ENCODE peak calls at places on chromosomes 16 and 17, in four cellular contexts. B is kidney, A is WERI-Rb-1, W is tibial artery. S is an unnamed sample.
A peak's percentile ranks its signal among the peaks of the same experiment; 100 is the strongest.

GRCh38 chr16:52827456-52827855 is 225.2 kb downstream of the CHD9NB start:
- DNase-seq in W (no peak), A (no peak), B (no peak), S (no peak)

GRCh38 chr16:69680358-69680757 is 46.0 kb downstream of the NQO1 start:
- DNase-seq in B (no peak), W (no peak), A (no peak), S (no peak)

GRCh38 chr17:16939606-16940115 is 32.3 kb downstream of the TNFRSF13B start:
- DNase-seq in W (no peak), A (no peak), B (peak; percentile 74), S (no peak)

GRCh38 chr16:65842067-65842466 is 524.4 kb upstream of the CDH5 start:
- DNase-seq in W (no peak), A (no peak), B (no peak), S (no peak)

GRCh38 chr16:30541502-30542329 is 7.1 kb upstream of the ZNF747 start:
- DNase-seq in A (no peak), W (no peak), B (no peak), S (no peak)

GRCh38 chr17:16449121-16449570 is 33.8 kb downstream of the TRPV2 start:
- DNase-seq in B (no peak), W (no peak), A (no peak), S (no peak)

GRCh38 chr17:47218896-47219430 is 9.8 kb downstream of the MYL4 start:
- DNase-seq in A (no peak), B (no peak), W (no peak), S (no peak)

GRCh38 chr16:84040823-84041391 is 1.7 kb downstream of the SLC38A8 start:
- DNase-seq in A (no peak), W (no peak), B (peak; percentile 68), S (no peak)

GRCh38 chr17:82963104-82963950 is 116.1 kb upstream of the METRNL start:
- DNase-seq in B (peak; percentile 94), W (peak; percentile 91), A (peak; percentile 86), S (peak; percentile 77)

GRCh38 chr16:86834451-86835035 is 256.2 kb downstream of the FOXL1 start:
- DNase-seq in W (no peak), B (no peak), A (peak; percentile 46), S (no peak)

GRCh38 chr17:28043296-28043695 is 819 bp downstream of the NLK start:
- DNase-seq in A (no peak), B (no peak), W (no peak), S (no peak)

GRCh38 chr16:11056090-11056988 is 112.0 kb downstream of the CLEC16A start:
- DNase-seq in W (no peak), B (no peak), A (no peak), S (no peak)

GRCh38 chr17:19724501-19725420 is 8.4 kb upstream of the SLC47A2 start:
- DNase-seq in B (peak; percentile 87), W (peak; percentile 89), A (no peak), S (peak; percentile 68)

GRCh38 chr17:46180895-46181279 is 12.3 kb downstream of the KANSL1 start:
- DNase-seq in A (no peak), W (no peak), B (no peak), S (no peak)

GRCh38 chr17:7138800-7139381 is 24.3 kb upstream of the ASGR2 start:
- DNase-seq in W (no peak), A (no peak), B (no peak), S (no peak)

GRCh38 chr17:29238133-29238850 is 8.4 kb upstream of the CRYBA1 start:
- DNase-seq in A (no peak), B (no peak), W (no peak), S (no peak)

GRCh38 chr16:7888421-7888820 is 555.8 kb downstream of the RBFOX1 start:
- DNase-seq in W (no peak), B (no peak), A (no peak), S (no peak)

DNA sequence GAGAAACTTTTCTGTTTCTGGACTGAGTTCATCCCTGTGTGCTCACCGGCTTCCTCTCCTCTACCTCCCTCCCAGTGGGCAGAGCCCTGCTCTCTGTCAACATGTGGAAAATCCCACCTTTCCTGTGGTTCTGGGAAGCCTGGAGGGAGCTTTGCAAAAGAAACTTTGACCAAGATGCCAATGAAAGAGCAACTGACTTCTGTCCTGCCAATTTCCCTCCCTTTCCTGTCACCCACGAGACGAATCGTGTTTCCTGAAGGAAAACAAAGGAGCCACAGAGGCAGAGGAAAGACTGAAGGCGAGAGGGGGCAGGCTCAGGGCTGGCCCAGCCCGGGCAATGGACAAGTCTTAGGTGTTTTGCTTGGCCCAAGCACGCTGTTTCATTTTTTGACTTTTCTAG is 82.8 kb downstream of the PLCG2 start:
- DNase-seq in A (no peak), B (peak; percentile 70), W (no peak), S (no peak)
- H3K27ac ChIP-seq in A (no peak overlapping the region), B (peak overlapping the region; percentile 81), W (no peak overlapping the region), S (no peak overlapping the region)

GRCh38 chr17:67993153-67993997 is 2.9 kb downstream of the C17orf58 start:
- DNase-seq in W (peak; percentile 91), A (peak; percentile 88), B (peak; percentile 94), S (peak; percentile 82)

GRCh38 chr17:67993998-67994361 is 2.3 kb downstream of the C17orf58 start:
- DNase-seq in A (no peak), W (no peak), B (no peak), S (no peak)

GRCh38 chr17:67998466-67998865 is 2.2 kb upstream of the C17orf58 start:
- DNase-seq in W (no peak), B (no peak), A (no peak), S (no peak)

GRCh38 chr17:67994827-67995567 is 1.3 kb downstream of the C17orf58 start:
- DNase-seq in W (no peak), A (no peak), B (no peak), S (no peak)

GRCh38 chr17:67995568-67996191 is 589 bp downstream of the C17orf58 start:
- DNase-seq in B (peak; percentile 78), W (no peak), A (no peak), S (no peak)
- TF ChIP-seq CTCF in B (no peak), W (no peak), A (no peak), S (peak; percentile 6)

DNA sequence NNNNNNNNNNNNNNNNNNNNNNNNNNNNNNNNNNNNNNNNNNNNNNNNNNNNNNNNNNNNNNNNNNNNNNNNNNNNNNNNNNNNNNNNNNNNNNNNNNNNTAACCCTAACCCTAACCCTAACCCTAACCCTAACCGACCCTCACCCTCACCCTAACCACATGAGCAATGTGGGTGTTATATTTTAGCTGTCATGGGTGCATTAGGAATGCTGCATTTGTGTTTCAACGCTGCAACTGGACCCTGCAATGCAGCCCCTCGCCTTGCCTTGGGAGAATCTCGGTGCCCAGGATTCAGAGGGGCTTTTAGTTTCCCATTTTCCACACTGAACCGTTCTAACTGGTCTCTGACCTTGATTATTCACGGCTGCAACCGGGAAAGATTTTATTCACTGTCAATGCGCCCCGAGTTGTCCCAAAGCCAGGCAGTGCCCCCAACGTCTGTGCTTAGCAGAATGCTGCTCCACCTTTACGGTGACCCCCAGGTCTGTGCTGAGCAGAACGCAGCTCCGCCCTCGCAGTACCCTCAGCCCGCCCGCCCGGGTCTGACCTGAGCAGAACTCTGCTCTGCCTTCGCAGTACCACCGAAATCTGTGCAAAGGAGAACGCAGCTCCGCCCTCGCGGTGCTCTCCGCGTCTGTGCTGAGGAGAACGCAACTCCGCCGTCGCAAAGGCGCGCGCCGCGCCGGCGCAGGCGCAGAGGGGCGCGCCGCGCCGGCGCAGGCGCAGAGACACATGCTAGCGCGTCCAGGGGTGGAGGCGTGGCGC is 43.3 kb downstream of the POLR3K start:
- DNase-seq in A (peak; percentile 36), B (no peak), W (no peak), S (no peak)
- H3K4me3 ChIP-seq in A (peak overlapping the region; percentile 11), B (no peak overlapping the region), W (no peak overlapping the region), S (no peak overlapping the region)

DNA sequence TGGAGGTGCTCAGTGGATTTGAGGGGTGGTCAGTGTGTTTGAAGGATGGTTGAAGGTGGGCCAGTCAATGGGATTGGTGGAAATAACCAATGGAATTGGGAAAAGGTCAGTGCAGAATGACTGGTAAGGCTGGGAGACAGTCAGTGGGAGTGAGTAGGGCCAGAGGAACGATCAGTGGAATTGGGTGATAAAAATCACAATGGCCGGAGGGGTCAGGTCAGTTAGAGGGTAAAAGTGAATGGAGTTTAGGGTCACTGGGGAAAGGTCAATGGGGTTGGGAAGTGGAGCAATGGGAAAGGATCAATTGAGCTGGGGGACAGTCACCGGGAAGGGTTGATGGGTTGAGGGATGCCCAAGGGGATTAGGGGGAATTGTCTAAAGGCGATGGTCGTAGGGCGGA is 11.0 kb upstream of the RAB5C start:
- DNase-seq in B (no peak), A (no peak), W (no peak), S (no peak)
- H3K27ac ChIP-seq in B (no peak overlapping the region), A (no peak overlapping the region), W (no peak overlapping the region), S (no peak overlapping the region)

DNA sequence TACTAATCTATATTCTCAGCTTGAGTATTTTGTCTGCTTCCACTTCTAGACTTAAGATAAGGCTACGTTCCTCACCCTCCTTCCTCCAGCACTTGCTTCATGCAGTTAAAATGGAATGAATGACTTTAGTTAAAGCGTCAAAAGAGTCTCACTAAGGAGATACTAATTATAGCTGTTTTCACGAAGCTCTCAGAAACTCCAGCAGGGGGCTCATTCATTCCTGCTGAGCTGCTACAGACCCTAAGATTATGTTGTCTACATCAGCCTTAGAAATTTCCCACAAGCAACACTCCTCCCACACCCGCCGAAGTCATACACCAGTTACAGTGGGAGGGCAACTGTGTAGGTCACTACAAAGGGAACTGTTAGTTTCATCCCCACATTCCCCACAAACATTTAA is 57.0 kb upstream of the KIFC3 start:
- DNase-seq in W (no peak), B (no peak), A (peak; percentile 38), S (no peak)
- TF ChIP-seq CTCF in W (no peak), B (no peak), A (peak; percentile 51), S (peak; percentile 59)

GRCh38 chr16:1494711-1495110 is 1.6 kb downstream of the TELO2 start:
- DNase-seq in A (no peak), W (no peak), B (peak; percentile 69), S (no peak)
- H3K4me3 ChIP-seq in A (no peak overlapping the region), W (peak overlapping the region; percentile 79), B (no peak overlapping the region), S (no peak overlapping the region)

DNA sequence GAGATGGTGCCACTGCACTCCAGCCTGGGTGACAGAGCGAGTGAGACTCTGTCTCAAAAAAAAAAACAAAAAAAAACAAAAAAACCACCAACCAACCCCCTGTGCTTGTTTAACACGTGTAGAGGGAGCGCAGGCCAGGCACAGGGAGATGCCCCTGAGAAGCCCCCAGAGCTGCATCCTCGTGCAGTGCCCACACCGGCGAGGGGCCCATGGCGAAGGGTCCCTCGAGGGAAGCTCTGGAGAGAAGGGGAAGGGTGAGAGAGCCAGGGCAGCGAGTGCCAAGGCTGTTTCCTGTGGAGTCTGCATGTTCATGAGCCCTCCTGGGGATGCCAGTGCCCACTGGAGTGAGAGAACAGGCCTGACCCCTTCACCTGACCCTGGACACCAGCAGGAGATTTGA is 47.8 kb upstream of the GSE1 start:
- DNase-seq in B (no peak), W (no peak), A (no peak), S (no peak)
- H3K27ac ChIP-seq in B (no peak overlapping the region), W (no peak overlapping the region), A (no peak overlapping the region), S (no peak overlapping the region)

GRCh38 chr16:56357765-56358322 is 67.5 kb downstream of the AMFR start:
- DNase-seq in A (no peak), B (peak; percentile 72), W (peak; percentile 62), S (no peak)
- TF ChIP-seq CTCF in A (peak; percentile 52), B (no peak), W (no peak), S (no peak)

GRCh38 chr17:55925440-55925839 is 174.6 kb downstream of the PCTP start:
- DNase-seq in B (no peak), A (no peak), W (no peak), S (no peak)
- H3K4me3 ChIP-seq in B (no peak overlapping the region), A (no peak overlapping the region), W (no peak overlapping the region), S (no peak overlapping the region)